ENCODE peak calls at places on chromosome 14, in seven cellular contexts. A, C, I, W, J, Q and T are unnamed samples.
A peak's percentile ranks its signal among the peaks of the same experiment; 100 is the strongest.

GRCh38 chr14:55354500-55354899 is 57.1 kb downstream of the ATG14 start:
- DNase-seq in W (no peak), A (peak; percentile 55), I (no peak), Q (peak; percentile 71), C (peak; percentile 44), J (peak; percentile 58), T (peak; percentile 63)

GRCh38 chr14:42980419-42980818 is 1373.7 kb downstream of the LRFN5 start:
- DNase-seq in I (no peak), J (no peak), A (no peak), C (no peak), W (no peak), Q (no peak), T (no peak)

GRCh38 chr14:55858604-55859003 is 259.6 kb upstream of the PELI2 start:
- DNase-seq in A (no peak), W (no peak), Q (no peak), I (no peak), C (no peak), J (no peak), T (no peak)

GRCh38 chr14:96863327-96863985 is 66.3 kb downstream of the VRK1 start:
- DNase-seq in C (no peak), J (no peak), W (no peak), I (no peak), Q (no peak), A (no peak), T (no peak)

GRCh38 chr14:52325126-52325525 is 11.0 kb downstream of the PTGER2 start:
- DNase-seq in A (peak; percentile 83), C (no peak), W (no peak), J (no peak), I (no peak), Q (peak; percentile 62), T (peak; percentile 72)

GRCh38 chr14:94036328-94037167 is 10.4 kb downstream of the OTUB2 start:
- DNase-seq in C (peak; percentile 76), J (peak; percentile 70), W (no peak), I (no peak), A (peak; percentile 79), Q (peak; percentile 90), T (peak; percentile 84)

GRCh38 chr14:91067186-91067585 is 6.7 kb upstream of the RPS6KA5 start:
- DNase-seq in J (no peak), W (no peak), C (no peak), A (no peak), Q (peak; percentile 81), I (no peak), T (no peak)

GRCh38 chr14:68695326-68695768 is 97.5 kb downstream of the ZFP36L1 start:
- DNase-seq in Q (peak; percentile 76), J (no peak), A (peak; percentile 99), I (peak; percentile 41), C (peak; percentile 97), W (no peak), T (peak; percentile 92)

GRCh38 chr14:89365071-89365801 is 51.8 kb downstream of the FOXN3 start:
- DNase-seq in C (no peak), J (no peak), A (no peak), Q (peak; percentile 73), I (no peak), W (no peak), T (peak; percentile 75)

GRCh38 chr14:63492391-63492790 is 50.8 kb downstream of the PPP2R5E start:
- DNase-seq in Q (no peak), I (no peak), W (no peak), J (no peak), C (no peak), A (no peak), T (no peak)

GRCh38 chr14:70665448-70666363 is 24.0 kb downstream of the TTC9 start:
- DNase-seq in I (no peak), Q (no peak), J (no peak), C (peak; percentile 50), A (peak; percentile 53), W (no peak), T (peak; percentile 71)

GRCh38 chr14:36522972-36523685 is 3.1 kb upstream of the NKX2-1 start:
- DNase-seq in A (no peak), Q (no peak), W (no peak), I (no peak), C (no peak), J (no peak), T (peak; percentile 7)

GRCh38 chr14:24314377-24315193 is 3.3 kb downstream of the LTB4R start:
- DNase-seq in W (no peak), I (no peak), Q (no peak), A (peak; percentile 65), J (no peak), C (no peak), T (no peak)

GRCh38 chr14:24315243-24315806 is 4.0 kb downstream of the LTB4R start:
- DNase-seq in I (no peak), J (no peak), Q (no peak), C (no peak), W (no peak), A (no peak), T (no peak)

GRCh38 chr14:24317141-24317927 is 6.0 kb downstream of the LTB4R start:
- DNase-seq in W (no peak), C (no peak), I (no peak), A (peak; percentile 77), Q (no peak), J (no peak), T (no peak)

GRCh38 chr14:24316597-24316950 is 5.3 kb downstream of the LTB4R start:
- DNase-seq in C (no peak), W (no peak), J (no peak), Q (no peak), I (no peak), A (no peak), T (no peak)

DNA sequence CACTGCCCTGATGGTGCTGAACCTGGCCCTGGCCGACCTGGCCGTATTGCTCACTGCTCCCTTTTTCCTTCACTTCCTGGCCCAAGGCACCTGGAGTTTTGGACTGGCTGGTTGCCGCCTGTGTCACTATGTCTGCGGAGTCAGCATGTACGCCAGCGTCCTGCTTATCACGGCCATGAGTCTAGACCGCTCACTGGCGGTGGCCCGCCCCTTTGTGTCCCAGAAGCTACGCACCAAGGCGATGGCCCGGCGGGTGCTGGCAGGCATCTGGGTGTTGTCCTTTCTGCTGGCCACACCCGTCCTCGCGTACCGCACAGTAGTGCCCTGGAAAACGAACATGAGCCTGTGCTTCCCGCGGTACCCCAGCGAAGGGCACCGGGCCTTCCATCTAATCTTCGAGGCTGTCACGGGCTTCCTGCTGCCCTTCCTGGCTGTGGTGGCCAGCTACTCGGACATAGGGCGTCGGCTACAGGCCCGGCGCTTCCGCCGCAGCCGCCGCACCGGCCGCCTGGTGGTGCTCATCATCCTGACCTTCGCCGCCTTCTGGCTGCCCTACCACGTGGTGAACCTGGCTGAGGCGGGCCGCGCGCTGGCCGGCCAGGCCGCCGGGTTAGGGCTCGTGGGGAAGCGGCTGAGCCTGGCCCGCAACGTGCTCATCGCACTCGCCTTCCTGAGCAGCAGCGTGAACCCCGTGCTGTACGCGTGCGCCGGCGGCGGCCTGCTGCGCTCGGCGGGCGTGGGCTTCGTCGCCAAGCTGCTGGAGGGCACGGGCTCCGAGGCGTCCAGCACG is 4.7 kb downstream of the LTB4R start:
- DNase-seq in C (no peak), I (no peak), J (no peak), W (no peak), A (no peak), Q (no peak), T (no peak)
- TF ChIP-seq CTCF in C (no peak), I (peak; percentile 10), J (peak; percentile 17), W (no peak), A (no peak), Q (no peak), T (no peak)

GRCh38 chr14:72292689-72293024 is 360.4 kb downstream of the RGS6 start:
- DNase-seq in I (no peak), C (no peak), A (no peak), J (no peak), W (no peak), Q (no peak), T (no peak)
- TF ChIP-seq CTCF in I (no peak), C (no peak), A (no peak), J (no peak), W (no peak), Q (no peak), T (no peak)

DNA sequence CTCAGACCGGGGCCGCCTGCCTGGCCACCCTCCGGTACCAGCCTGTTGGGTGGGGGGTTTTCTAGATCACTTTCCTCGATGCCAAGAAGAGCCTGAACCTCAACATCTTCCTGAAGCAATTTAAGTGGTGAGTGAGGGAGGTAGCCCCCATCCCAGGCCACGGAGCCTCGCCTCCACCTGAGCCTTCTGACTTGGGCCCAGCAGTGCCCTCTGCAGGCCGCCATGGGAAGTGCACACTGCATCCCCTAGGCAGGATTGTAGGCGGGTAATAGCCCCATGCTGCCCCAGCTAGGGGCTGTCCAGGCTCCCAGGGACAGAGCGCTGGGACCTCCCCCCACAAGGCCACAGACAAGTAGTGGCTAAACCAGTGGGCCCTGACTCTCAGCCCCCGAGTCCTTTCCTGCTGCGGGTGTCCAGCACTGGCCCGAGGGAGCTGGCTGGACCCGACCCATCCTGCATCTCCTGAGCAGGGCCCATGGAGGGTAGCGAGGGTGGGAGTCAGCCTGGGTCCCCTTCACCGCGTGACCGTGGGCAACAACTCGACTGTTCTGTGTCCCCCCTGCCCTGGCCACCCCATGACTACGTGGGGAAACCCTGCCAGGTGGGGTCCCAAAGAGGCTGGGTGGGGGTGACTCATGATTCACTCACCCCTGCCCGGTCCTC is 15.3 kb upstream of the ADSS1 start:
- DNase-seq in C (peak; percentile 91), W (no peak), I (no peak), Q (peak; percentile 85), A (peak; percentile 72), J (peak; percentile 82), T (peak; percentile 93)
- TF ChIP-seq CTCF in C (peak; percentile 84), W (peak; percentile 96), I (peak; percentile 99), Q (peak; percentile 97), A (peak; percentile 94), J (peak; percentile 100), T (peak; percentile 95)

GRCh38 chr14:61196792-61197191 is 84.3 kb downstream of the TMEM30B start:
- DNase-seq in W (no peak), Q (no peak), A (peak; percentile 59), J (no peak), I (no peak), C (peak; percentile 27), T (no peak)
- TF ChIP-seq CTCF in W (no peak), Q (no peak), A (peak; percentile 40), J (no peak), I (no peak), C (peak; percentile 51), T (no peak)